ENCODE peak calls at places on chromosome 5, in six cellular contexts. Z, H, M, Q, D and R are unnamed samples.

GRCh38 chr5:144947019-144947418 is 776.3 kb downstream of the KCTD16 start:
- DNase-seq in Z (no peak), H (no peak), M (no peak), Q (no peak), D (no peak), R (no peak)

GRCh38 chr5:1521671-1522600 is 1.8 kb downstream of the LPCAT1 start:
- DNase-seq in Z (peak; percentile 56), H (peak; percentile 75), M (peak; percentile 87), Q (no peak), D (peak; percentile 80), R (no peak)

GRCh38 chr5:32583582-32584232 is 1.6 kb upstream of the SUB1 start:
- DNase-seq in Z (no peak), H (no peak), M (no peak), Q (no peak), D (no peak), R (no peak)

GRCh38 chr5:90201923-90202322 is 207.6 kb downstream of the CETN3 start:
- DNase-seq in Z (peak; percentile 6), H (peak; percentile 79), M (no peak), Q (no peak), D (no peak), R (peak; percentile 79)

GRCh38 chr5:167489202-167489601 is 802.2 kb upstream of the WWC1 start:
- DNase-seq in Z (peak; percentile 96), H (peak; percentile 3), M (no peak), Q (no peak), D (peak; percentile 6), R (no peak)

GRCh38 chr5:17069995-17070405 is 133.9 kb upstream of the MYO10 start:
- DNase-seq in Z (peak; percentile 67), H (no peak), M (no peak), Q (no peak), D (no peak), R (no peak)

GRCh38 chr5:160036243-160036642 is 27.3 kb downstream of the TTC1 start:
- DNase-seq in Z (no peak), H (no peak), M (no peak), Q (no peak), D (no peak), R (no peak)

GRCh38 chr5:16574789-16575785 is 41.7 kb downstream of the RETREG1 start:
- DNase-seq in Z (peak; percentile 78), H (peak; percentile 87), M (peak; percentile 74), Q (no peak), D (peak; percentile 83), R (peak; percentile 86)

GRCh38 chr5:79774171-79774854 is 84.7 kb downstream of the CMYA5 start:
- DNase-seq in Z (peak; percentile 11), H (peak; percentile 8), M (peak; percentile 49), Q (no peak), D (no peak), R (no peak)

GRCh38 chr5:157862183-157862851 is 3.4 kb upstream of the CLINT1 start:
- DNase-seq in Z (no peak), H (no peak), M (no peak), Q (no peak), D (no peak), R (no peak)

GRCh38 chr5:172235827-172236749 is 42.1 kb downstream of the EFCAB9 start:
- DNase-seq in Z (peak; percentile 56), H (no peak), M (peak; percentile 26), Q (no peak), D (peak; percentile 22), R (no peak)

GRCh38 chr5:43485406-43485805 is 1.7 kb upstream of the TMEM267 start:
- DNase-seq in Z (peak; percentile 2), H (peak; percentile 4), M (no peak), Q (no peak), D (no peak), R (no peak)

GRCh38 chr5:87095787-87096186 is 171.9 kb upstream of the RASA1 start:
- DNase-seq in Z (no peak), H (no peak), M (no peak), Q (no peak), D (no peak), R (no peak)

GRCh38 chr5:142934335-142934734 is 164.2 kb downstream of the ARHGAP26 start:
- DNase-seq in Z (no peak), H (no peak), M (no peak), Q (no peak), D (no peak), R (no peak)

GRCh38 chr5:66143473-66144073 is 527 bp upstream of the SREK1 start:
- DNase-seq in Z (no peak), H (no peak), M (no peak), Q (no peak), D (no peak), R (no peak)

GRCh38 chr5:169805527-169805934 is 168.5 kb downstream of the DOCK2 start:
- DNase-seq in Z (peak; percentile 42), H (peak; percentile 62), M (peak; percentile 43), Q (no peak), D (peak; percentile 21), R (no peak)

GRCh38 chr5:55650391-55650790 is 61.7 kb downstream of the SLC38A9 start:
- DNase-seq in Z (peak; percentile 97), H (peak; percentile 37), M (peak; percentile 32), Q (no peak), D (peak; percentile 21), R (peak; percentile 72)

GRCh38 chr5:15510816-15511215 is 10.8 kb downstream of the FBXL7 start:
- DNase-seq in Z (no peak), H (peak; percentile 17), M (peak; percentile 62), Q (no peak), D (peak; percentile 50), R (no peak)

GRCh38 chr5:119943148-119943547 is 313.8 kb downstream of the FAM170A start:
- DNase-seq in Z (peak; percentile 14), H (peak; percentile 49), M (peak; percentile 18), Q (no peak), D (no peak), R (peak; percentile 6)

GRCh38 chr5:14112998-14113652 is 30.0 kb upstream of the TRIO start:
- DNase-seq in Z (no peak), H (no peak), M (no peak), Q (no peak), D (no peak), R (no peak)

GRCh38 chr5:166926098-166926497 is 1365.3 kb upstream of the WWC1 start:
- DNase-seq in Z (peak; percentile 12), H (no peak), M (no peak), Q (no peak), D (no peak), R (no peak)

GRCh38 chr5:178104492-178104891 is 8.8 kb upstream of the N4BP3 start:
- DNase-seq in Z (no peak), H (no peak), M (no peak), Q (no peak), D (no peak), R (no peak)

GRCh38 chr5:171295801-171296200 is 13.2 kb upstream of the TLX3 start:
- DNase-seq in Z (no peak), H (no peak), M (no peak), Q (no peak), D (no peak), R (no peak)